ENCODE peak calls at places on chromosomes 12 and 14, in five cellular contexts. T, U, R, X and V are unnamed samples.

GRCh38 chr12:123858176-123858575 is 96.1 kb downstream of the DNAH10 start:
- DNase-seq in R (no peak), U (no peak), T (no peak), X (no peak), V (no peak)

GRCh38 chr14:72545411-72546311 is 348.2 kb downstream of the DPF3 start:
- DNase-seq in X (no peak), T (peak; percentile 32), U (no peak), R (no peak), V (peak; percentile 48)

GRCh38 chr12:28770329-28770728 is 378.7 kb upstream of the FAR2 start:
- DNase-seq in U (peak; percentile 35), R (no peak), T (no peak), X (no peak), V (no peak)

GRCh38 chr14:73753043-73753886 is 39.1 kb upstream of the PNMA1 start:
- DNase-seq in T (no peak), R (peak; percentile 27), U (peak; percentile 90), X (peak; percentile 75), V (peak; percentile 57)

GRCh38 chr12:108679282-108679681 is 45.6 kb upstream of the SELPLG start:
- DNase-seq in T (no peak), R (no peak), X (no peak), U (no peak), V (no peak)

GRCh38 chr14:65301862-65302539 is 110.5 kb upstream of the FUT8 start:
- DNase-seq in U (peak; percentile 36), R (no peak), T (no peak), X (peak; percentile 39), V (peak; percentile 72)

GRCh38 chr14:76767681-76768055 is 6.4 kb downstream of the VASH1 start:
- DNase-seq in R (no peak), X (no peak), T (no peak), U (no peak), V (no peak)

GRCh38 chr12:93229494-93230310 is 148.0 kb upstream of the NUDT4 start:
- DNase-seq in T (peak; percentile 69), U (no peak), X (peak; percentile 42), R (no peak), V (no peak)

GRCh38 chr14:71423481-71423880 is 508.7 kb upstream of the RGS6 start:
- DNase-seq in U (no peak), T (no peak), R (no peak), X (no peak), V (no peak)

GRCh38 chr12:7907009-7907408 is 29.0 kb downstream of the SLC2A3 start:
- DNase-seq in X (peak; percentile 38), T (no peak), U (peak; percentile 64), R (peak; percentile 80), V (peak; percentile 96)

GRCh38 chr14:104695660-104696000 is 6.2 kb downstream of the INF2 start:
- DNase-seq in T (no peak), R (no peak), U (no peak), X (no peak), V (no peak)

GRCh38 chr12:58576965-58577364 is 343.3 kb downstream of the LRIG3 start:
- DNase-seq in R (no peak), X (no peak), T (no peak), U (no peak), V (no peak)

GRCh38 chr12:123938679-123939480 is 33.8 kb downstream of the CCDC92 start:
- DNase-seq in R (peak; percentile 76), X (peak; percentile 37), U (no peak), T (no peak), V (peak; percentile 90)

GRCh38 chr12:103586132-103586531 is 941 bp upstream of the STAB2 start:
- DNase-seq in R (no peak), U (no peak), X (no peak), T (no peak), V (no peak)

GRCh38 chr14:104734991-104735779 is 11.2 kb downstream of the ADSS1 start:
- DNase-seq in U (no peak), R (no peak), T (no peak), X (no peak), V (no peak)

GRCh38 chr14:35398095-35398584 is 6.4 kb downstream of the NFKBIA start:
- DNase-seq in U (no peak), X (no peak), R (no peak), T (no peak), V (peak; percentile 48)

GRCh38 chr12:85866929-85867776 is 6.9 kb upstream of the NTS start:
- DNase-seq in U (peak; percentile 41), R (no peak), X (peak; percentile 12), T (peak; percentile 30), V (peak; percentile 63)
- H3K9ac ChIP-seq in U (no peak overlapping the region), R (no peak overlapping the region), X (no peak overlapping the region), T (peak overlapping the region; percentile 18), V (no peak overlapping the region)

DNA sequence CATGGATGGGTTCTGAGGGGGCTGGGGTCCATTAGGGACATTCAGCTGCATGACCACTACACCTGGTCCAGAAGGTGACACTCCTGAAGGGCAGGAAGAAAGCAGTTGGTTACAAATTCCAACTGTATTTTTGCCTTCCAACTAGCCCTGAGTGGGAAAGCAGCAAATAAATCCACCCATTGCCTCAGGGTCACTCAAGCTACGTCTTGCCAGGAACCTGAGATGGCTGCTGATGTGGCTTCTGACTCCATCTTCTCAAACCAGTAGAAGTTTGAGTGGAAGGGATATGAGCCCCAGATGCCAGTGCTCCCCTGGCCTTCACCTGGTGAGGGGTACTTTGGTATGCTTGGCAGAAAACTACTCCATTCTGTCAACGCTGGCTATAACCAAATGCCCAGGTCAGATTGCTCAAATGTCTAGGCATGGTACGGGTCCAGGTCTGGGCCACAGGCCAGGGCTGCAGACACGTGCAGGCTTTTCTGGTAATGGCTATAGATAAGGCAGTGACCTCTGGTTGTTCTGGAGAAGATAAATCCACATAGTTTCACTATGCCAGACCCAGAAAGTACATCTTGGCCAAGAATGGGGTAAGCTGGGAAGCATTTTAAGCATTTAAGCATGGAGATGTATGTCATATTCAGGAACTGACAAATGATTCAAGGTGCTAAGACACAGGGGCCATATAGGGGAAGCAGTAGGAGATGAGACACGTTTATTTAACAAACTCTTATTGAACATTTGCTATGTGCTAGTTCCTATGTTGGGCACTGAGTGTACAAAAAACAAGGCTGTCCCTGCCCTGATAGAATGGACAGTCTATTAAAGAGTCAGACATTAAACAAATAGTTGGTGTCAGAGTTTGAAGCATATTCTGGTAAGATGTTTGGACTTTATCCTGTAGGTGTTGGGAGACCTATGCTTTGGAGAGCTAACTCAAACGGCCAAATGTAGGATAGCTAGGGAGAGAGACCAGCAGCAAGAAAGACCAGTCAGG is 8.3 kb upstream of the STAC3 start:
- DNase-seq in R (no peak), T (no peak), X (no peak), U (no peak), V (no peak)
- H3K27ac ChIP-seq in R (no peak overlapping the region), T (no peak overlapping the region), X (no peak overlapping the region), U (no peak overlapping the region), V (no peak overlapping the region)

GRCh38 chr12:3102721-3103410 is 25.7 kb downstream of the TSPAN9 start:
- DNase-seq in X (no peak), U (no peak), T (no peak), R (no peak), V (no peak)
- H3K9ac ChIP-seq in X (no peak overlapping the region), U (no peak overlapping the region), T (no peak overlapping the region), R (no peak overlapping the region), V (no peak overlapping the region)

GRCh38 chr14:101975231-101975630 is 10.9 kb downstream of the DYNC1H1 start:
- DNase-seq in X (no peak), R (no peak), T (no peak), U (no peak), V (no peak)
- H3K27ac ChIP-seq in X (no peak overlapping the region), R (no peak overlapping the region), T (no peak overlapping the region), U (no peak overlapping the region), V (no peak overlapping the region)

DNA sequence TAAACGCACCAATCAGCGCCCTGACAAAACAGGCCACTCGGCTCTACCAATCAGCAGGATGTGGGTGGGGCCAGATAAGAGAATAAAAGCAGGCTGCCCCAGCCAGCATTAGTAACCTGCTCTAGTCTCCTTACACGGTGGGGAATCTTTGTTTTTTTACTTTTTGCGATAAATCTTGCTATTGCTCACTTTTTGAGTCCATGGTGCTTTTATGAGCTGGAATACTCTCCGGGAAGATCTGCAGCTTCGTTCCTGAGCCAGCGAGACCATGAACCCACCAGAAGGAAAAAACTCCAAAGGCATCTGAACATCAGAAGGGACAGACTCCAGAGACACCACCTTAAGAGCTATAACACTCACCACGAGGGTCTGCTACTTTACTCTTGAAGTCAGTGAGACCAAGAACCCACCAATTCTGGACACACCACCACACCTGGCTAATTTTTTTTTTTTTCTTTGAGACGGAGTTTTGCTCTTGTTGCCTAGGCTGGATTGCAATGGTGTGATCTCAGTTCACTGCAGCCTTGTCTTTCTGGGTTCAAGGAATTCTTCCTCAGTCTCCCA is 6.9 kb upstream of the COPS7A start:
- DNase-seq in T (no peak), X (no peak), U (no peak), R (no peak), V (no peak)
- H3K9ac ChIP-seq in T (no peak overlapping the region), X (no peak overlapping the region), U (no peak overlapping the region), R (no peak overlapping the region), V (no peak overlapping the region)

DNA sequence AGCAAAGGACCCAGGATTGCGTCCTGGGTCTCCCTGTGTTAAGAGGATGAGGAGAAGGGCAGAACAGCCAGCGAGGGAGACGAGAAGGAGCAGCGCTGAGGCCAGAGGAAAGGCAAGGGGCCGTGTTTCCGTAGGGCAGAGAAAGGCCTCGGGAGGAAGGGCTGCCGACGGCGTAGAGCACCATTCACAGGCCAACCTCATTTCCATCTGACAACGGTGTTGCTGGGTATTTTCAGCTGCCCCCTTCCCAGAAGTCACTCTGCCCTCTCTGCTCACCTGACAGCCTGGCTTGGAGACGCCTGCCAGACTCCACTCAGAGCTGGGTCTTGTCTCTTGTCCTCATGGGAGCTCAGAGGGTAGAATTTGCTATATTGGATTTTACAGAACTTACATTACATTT is 51.4 kb downstream of the GPR68 start:
- DNase-seq in R (no peak), U (no peak), X (no peak), T (no peak), V (no peak)
- H3K27ac ChIP-seq in R (no peak overlapping the region), U (no peak overlapping the region), X (no peak overlapping the region), T (no peak overlapping the region), V (no peak overlapping the region)